ENCODE peak calls at places on chromosome 4, in five cellular contexts. One of them, this sample, is unnamed.

GRCh38 chr4:55218041-55218440 is 92.6 kb upstream of the KDR start:
- DNase-seq in KBM-7: no peak
- DNase-seq in NCI-H1092: no peak
- DNase-seq in activated naive CD8-positive, alpha-beta T cell treated with anti-CD3 and anti-CD28 coated beads, Interleukin-2, amount 50 U/mL, for 24 hours: no peak
- DNase-seq in putamen: no peak
- DNase-seq in this sample: no peak

GRCh38 chr4:155999743-156000142 is 46.1 kb upstream of the CTSO start:
- DNase-seq in activated naive CD8-positive, alpha-beta T cell treated with anti-CD3 and anti-CD28 coated beads, Interleukin-2, amount 50 U/mL, for 24 hours: no peak
- DNase-seq in putamen: peak; percentile 9
- DNase-seq in NCI-H1092: no peak
- DNase-seq in KBM-7: peak; percentile 24
- DNase-seq in this sample: no peak

GRCh38 chr4:149781150-149781549 is 34.5 kb downstream of the IQCM start:
- DNase-seq in putamen: no peak
- DNase-seq in NCI-H1092: no peak
- DNase-seq in activated naive CD8-positive, alpha-beta T cell treated with anti-CD3 and anti-CD28 coated beads, Interleukin-2, amount 50 U/mL, for 24 hours: no peak
- DNase-seq in KBM-7: no peak
- DNase-seq in this sample: no peak

GRCh38 chr4:83138979-83139378 is 24.4 kb upstream of the PLAC8 start:
- DNase-seq in NCI-H1092: no peak
- DNase-seq in KBM-7: no peak
- DNase-seq in putamen: no peak
- DNase-seq in activated naive CD8-positive, alpha-beta T cell treated with anti-CD3 and anti-CD28 coated beads, Interleukin-2, amount 50 U/mL, for 24 hours: peak; percentile 45
- DNase-seq in this sample: no peak

GRCh38 chr4:39353478-39354177 is 12.5 kb downstream of the RFC1 start:
- DNase-seq in NCI-H1092: no peak
- DNase-seq in putamen: peak; percentile 19
- DNase-seq in KBM-7: peak; percentile 77
- DNase-seq in activated naive CD8-positive, alpha-beta T cell treated with anti-CD3 and anti-CD28 coated beads, Interleukin-2, amount 50 U/mL, for 24 hours: no peak
- DNase-seq in this sample: peak; percentile 71

GRCh38 chr4:26522478-26522877 is 32.2 kb upstream of the CCKAR start:
- DNase-seq in activated naive CD8-positive, alpha-beta T cell treated with anti-CD3 and anti-CD28 coated beads, Interleukin-2, amount 50 U/mL, for 24 hours: no peak
- DNase-seq in KBM-7: no peak
- DNase-seq in putamen: no peak
- DNase-seq in NCI-H1092: no peak
- DNase-seq in this sample: no peak

GRCh38 chr4:80196259-80197131 is 808 bp upstream of the PRDM8 start:
- DNase-seq in KBM-7: no peak
- DNase-seq in activated naive CD8-positive, alpha-beta T cell treated with anti-CD3 and anti-CD28 coated beads, Interleukin-2, amount 50 U/mL, for 24 hours: no peak
- DNase-seq in putamen: no peak
- DNase-seq in NCI-H1092: no peak
- DNase-seq in this sample: no peak

GRCh38 chr4:38322709-38323108 is 341.3 kb upstream of the KLF3 start:
- DNase-seq in KBM-7: no peak
- DNase-seq in putamen: no peak
- DNase-seq in NCI-H1092: no peak
- DNase-seq in activated naive CD8-positive, alpha-beta T cell treated with anti-CD3 and anti-CD28 coated beads, Interleukin-2, amount 50 U/mL, for 24 hours: no peak
- DNase-seq in this sample: no peak

GRCh38 chr4:95165926-95166524 is 382.7 kb downstream of the UNC5C start:
- DNase-seq in putamen: peak; percentile 83
- DNase-seq in KBM-7: peak; percentile 45
- DNase-seq in activated naive CD8-positive, alpha-beta T cell treated with anti-CD3 and anti-CD28 coated beads, Interleukin-2, amount 50 U/mL, for 24 hours: no peak
- DNase-seq in NCI-H1092: peak; percentile 39
- DNase-seq in this sample: peak; percentile 83

GRCh38 chr4:38723726-38724506 is 58.9 kb downstream of the TLR10 start:
- DNase-seq in NCI-H1092: no peak
- DNase-seq in putamen: no peak
- DNase-seq in activated naive CD8-positive, alpha-beta T cell treated with anti-CD3 and anti-CD28 coated beads, Interleukin-2, amount 50 U/mL, for 24 hours: no peak
- DNase-seq in KBM-7: no peak
- DNase-seq in this sample: no peak

GRCh38 chr4:110636677-110637407 is 14.0 kb upstream of the PITX2 start:
- DNase-seq in putamen: no peak
- DNase-seq in activated naive CD8-positive, alpha-beta T cell treated with anti-CD3 and anti-CD28 coated beads, Interleukin-2, amount 50 U/mL, for 24 hours: no peak
- DNase-seq in NCI-H1092: no peak
- DNase-seq in KBM-7: no peak
- DNase-seq in this sample: no peak

GRCh38 chr4:119189638-119190037 is 22.9 kb upstream of the USP53 start:
- DNase-seq in NCI-H1092: no peak
- DNase-seq in putamen: no peak
- DNase-seq in KBM-7: no peak
- DNase-seq in activated naive CD8-positive, alpha-beta T cell treated with anti-CD3 and anti-CD28 coated beads, Interleukin-2, amount 50 U/mL, for 24 hours: no peak
- DNase-seq in this sample: no peak

GRCh38 chr4:125727931-125728330 is 413.2 kb downstream of the FAT4 start:
- DNase-seq in NCI-H1092: no peak
- DNase-seq in putamen: no peak
- DNase-seq in KBM-7: no peak
- DNase-seq in activated naive CD8-positive, alpha-beta T cell treated with anti-CD3 and anti-CD28 coated beads, Interleukin-2, amount 50 U/mL, for 24 hours: no peak
- DNase-seq in this sample: no peak

GRCh38 chr4:73621357-73621756 is 1.1 kb upstream of the RASSF6 start:
- DNase-seq in NCI-H1092: no peak
- DNase-seq in KBM-7: no peak
- DNase-seq in putamen: no peak
- DNase-seq in activated naive CD8-positive, alpha-beta T cell treated with anti-CD3 and anti-CD28 coated beads, Interleukin-2, amount 50 U/mL, for 24 hours: no peak
- DNase-seq in this sample: no peak

GRCh38 chr4:120808475-120809141 is 113.9 kb downstream of the PRDM5 start:
- DNase-seq in NCI-H1092: no peak
- DNase-seq in putamen: no peak
- DNase-seq in activated naive CD8-positive, alpha-beta T cell treated with anti-CD3 and anti-CD28 coated beads, Interleukin-2, amount 50 U/mL, for 24 hours: no peak
- DNase-seq in KBM-7: no peak
- DNase-seq in this sample: no peak

GRCh38 chr4:88445252-88445651 is 11.7 kb upstream of the HERC5 start:
- DNase-seq in NCI-H1092: no peak
- DNase-seq in putamen: no peak
- DNase-seq in activated naive CD8-positive, alpha-beta T cell treated with anti-CD3 and anti-CD28 coated beads, Interleukin-2, amount 50 U/mL, for 24 hours: no peak
- DNase-seq in KBM-7: no peak
- DNase-seq in this sample: no peak

GRCh38 chr4:186021461-186022167 is 47.3 kb upstream of the TLR3 start:
- DNase-seq in activated naive CD8-positive, alpha-beta T cell treated with anti-CD3 and anti-CD28 coated beads, Interleukin-2, amount 50 U/mL, for 24 hours: no peak
- DNase-seq in NCI-H1092: peak; percentile 45
- DNase-seq in KBM-7: peak; percentile 12
- DNase-seq in putamen: peak; percentile 64
- DNase-seq in this sample: peak; percentile 44

GRCh38 chr4:153071953-153072622 is 132.2 kb upstream of the TRIM2 start:
- DNase-seq in NCI-H1092: no peak
- DNase-seq in KBM-7: no peak
- DNase-seq in activated naive CD8-positive, alpha-beta T cell treated with anti-CD3 and anti-CD28 coated beads, Interleukin-2, amount 50 U/mL, for 24 hours: no peak
- DNase-seq in putamen: no peak
- DNase-seq in this sample: no peak

GRCh38 chr4:27278615-27279014 is 418.0 kb downstream of the STIM2 start:
- DNase-seq in NCI-H1092: no peak
- DNase-seq in putamen: no peak
- DNase-seq in activated naive CD8-positive, alpha-beta T cell treated with anti-CD3 and anti-CD28 coated beads, Interleukin-2, amount 50 U/mL, for 24 hours: no peak
- DNase-seq in KBM-7: peak; percentile 22
- DNase-seq in this sample: peak; percentile 12

GRCh38 chr4:145773581-145774234 is 93.8 kb downstream of the C4orf51 start:
- DNase-seq in KBM-7: no peak
- DNase-seq in NCI-H1092: no peak
- DNase-seq in putamen: no peak
- DNase-seq in activated naive CD8-positive, alpha-beta T cell treated with anti-CD3 and anti-CD28 coated beads, Interleukin-2, amount 50 U/mL, for 24 hours: no peak
- DNase-seq in this sample: no peak

GRCh38 chr4:146976145-146976544 is 30.5 kb upstream of the TTC29 start:
- DNase-seq in putamen: no peak
- DNase-seq in activated naive CD8-positive, alpha-beta T cell treated with anti-CD3 and anti-CD28 coated beads, Interleukin-2, amount 50 U/mL, for 24 hours: no peak
- DNase-seq in KBM-7: peak; percentile 42
- DNase-seq in NCI-H1092: no peak
- DNase-seq in this sample: no peak

GRCh38 chr4:151199496-151200190 is 77.3 kb upstream of the PRSS48 start:
- DNase-seq in putamen: peak; percentile 90
- DNase-seq in activated naive CD8-positive, alpha-beta T cell treated with anti-CD3 and anti-CD28 coated beads, Interleukin-2, amount 50 U/mL, for 24 hours: no peak
- DNase-seq in NCI-H1092: no peak
- DNase-seq in KBM-7: no peak
- DNase-seq in this sample: no peak

GRCh38 chr4:8241895-8242696 is 27.5 kb upstream of the HTRA3 start:
- DNase-seq in putamen: peak; percentile 53
- DNase-seq in activated naive CD8-positive, alpha-beta T cell treated with anti-CD3 and anti-CD28 coated beads, Interleukin-2, amount 50 U/mL, for 24 hours: peak; percentile 92
- DNase-seq in KBM-7: peak; percentile 81
- DNase-seq in NCI-H1092: peak; percentile 72
- DNase-seq in this sample: peak; percentile 77

GRCh38 chr4:54155936-54156335 is 56.0 kb downstream of the GSX2 start:
- DNase-seq in KBM-7: no peak
- DNase-seq in NCI-H1092: no peak
- DNase-seq in activated naive CD8-positive, alpha-beta T cell treated with anti-CD3 and anti-CD28 coated beads, Interleukin-2, amount 50 U/mL, for 24 hours: no peak
- DNase-seq in putamen: no peak
- DNase-seq in this sample: no peak

GRCh38 chr4:180134116-180134866 is 2108.9 kb upstream of the TENM3 start:
- DNase-seq in KBM-7: peak; percentile 60
- DNase-seq in putamen: no peak
- DNase-seq in NCI-H1092: no peak
- DNase-seq in activated naive CD8-positive, alpha-beta T cell treated with anti-CD3 and anti-CD28 coated beads, Interleukin-2, amount 50 U/mL, for 24 hours: no peak
- DNase-seq in this sample: no peak

GRCh38 chr4:1401409-1402020 is 4.7 kb downstream of the NKX1-1 start:
- DNase-seq in activated naive CD8-positive, alpha-beta T cell treated with anti-CD3 and anti-CD28 coated beads, Interleukin-2, amount 50 U/mL, for 24 hours: peak; percentile 2
- DNase-seq in KBM-7: no peak
- DNase-seq in putamen: no peak
- DNase-seq in NCI-H1092: no peak
- DNase-seq in this sample: no peak

GRCh38 chr4:123826896-123827295 is 430.3 kb downstream of the SPRY1 start:
- DNase-seq in activated naive CD8-positive, alpha-beta T cell treated with anti-CD3 and anti-CD28 coated beads, Interleukin-2, amount 50 U/mL, for 24 hours: no peak
- DNase-seq in KBM-7: no peak
- DNase-seq in NCI-H1092: no peak
- DNase-seq in putamen: no peak
- DNase-seq in this sample: no peak

GRCh38 chr4:61923179-61923578 is 723.1 kb downstream of the ADGRL3 start:
- DNase-seq in putamen: no peak
- DNase-seq in KBM-7: no peak
- DNase-seq in NCI-H1092: no peak
- DNase-seq in activated naive CD8-positive, alpha-beta T cell treated with anti-CD3 and anti-CD28 coated beads, Interleukin-2, amount 50 U/mL, for 24 hours: no peak
- DNase-seq in this sample: no peak

GRCh38 chr4:38078590-38079381 is 118.6 kb downstream of the PTTG2 start:
- DNase-seq in KBM-7: no peak
- DNase-seq in putamen: no peak
- DNase-seq in NCI-H1092: no peak
- DNase-seq in activated naive CD8-positive, alpha-beta T cell treated with anti-CD3 and anti-CD28 coated beads, Interleukin-2, amount 50 U/mL, for 24 hours: no peak
- DNase-seq in this sample: no peak

GRCh38 chr4:52410971-52411370 is 248.1 kb downstream of the USP46 start:
- DNase-seq in KBM-7: no peak
- DNase-seq in activated naive CD8-positive, alpha-beta T cell treated with anti-CD3 and anti-CD28 coated beads, Interleukin-2, amount 50 U/mL, for 24 hours: no peak
- DNase-seq in putamen: no peak
- DNase-seq in NCI-H1092: no peak
- DNase-seq in this sample: no peak

GRCh38 chr4:121307441-121308327 is 73.1 kb downstream of the QRFPR start:
- DNase-seq in putamen: no peak
- DNase-seq in NCI-H1092: peak; percentile 14
- DNase-seq in KBM-7: peak; percentile 36
- DNase-seq in activated naive CD8-positive, alpha-beta T cell treated with anti-CD3 and anti-CD28 coated beads, Interleukin-2, amount 50 U/mL, for 24 hours: peak; percentile 52
- DNase-seq in this sample: peak; percentile 28

GRCh38 chr4:112840619-112841018 is 203.7 kb downstream of the LARP7 start:
- DNase-seq in putamen: no peak
- DNase-seq in activated naive CD8-positive, alpha-beta T cell treated with anti-CD3 and anti-CD28 coated beads, Interleukin-2, amount 50 U/mL, for 24 hours: no peak
- DNase-seq in NCI-H1092: no peak
- DNase-seq in KBM-7: no peak
- DNase-seq in this sample: no peak

GRCh38 chr4:144582105-144582850 is 63.7 kb upstream of the HHIP start:
- DNase-seq in activated naive CD8-positive, alpha-beta T cell treated with anti-CD3 and anti-CD28 coated beads, Interleukin-2, amount 50 U/mL, for 24 hours: no peak
- DNase-seq in putamen: no peak
- DNase-seq in NCI-H1092: no peak
- DNase-seq in KBM-7: no peak
- DNase-seq in this sample: no peak

GRCh38 chr4:107148922-107149321 is 112.8 kb upstream of the DKK2 start:
- DNase-seq in KBM-7: no peak
- DNase-seq in NCI-H1092: no peak
- DNase-seq in activated naive CD8-positive, alpha-beta T cell treated with anti-CD3 and anti-CD28 coated beads, Interleukin-2, amount 50 U/mL, for 24 hours: no peak
- DNase-seq in putamen: no peak
- DNase-seq in this sample: no peak

This sample was measured in OCI-LY7.